ENCODE peak calls at places on chromosomes 12 and 14, in five cellular contexts. N, H, E, W and R are unnamed samples.

GRCh38 chr12:104603545-104603973 is 146.8 kb downstream of the CHST11 start:
- DNase-seq in E (no peak), N (peak; percentile 49), H (no peak), W (peak; percentile 47), R (no peak)

GRCh38 chr14:74275265-74275841 is 27.4 kb downstream of the ABCD4 start:
- DNase-seq in W (no peak), N (peak; percentile 30), E (no peak), H (no peak), R (no peak)

GRCh38 chr12:52873832-52874572 is 25.2 kb upstream of the KRT78 start:
- DNase-seq in E (peak; percentile 79), H (peak; percentile 48), W (peak; percentile 98), N (peak; percentile 91), R (no peak)

GRCh38 chr12:1705774-1706173 is 14.9 kb downstream of the ADIPOR2 start:
- DNase-seq in W (no peak), N (peak; percentile 14), E (no peak), H (no peak), R (no peak)

GRCh38 chr14:22390195-22390594 is 198.8 kb downstream of the DAD1 start:
- DNase-seq in N (peak; percentile 8), H (no peak), W (no peak), E (no peak), R (no peak)

GRCh38 chr14:92624764-92625163 is 111.2 kb downstream of the RIN3 start:
- DNase-seq in W (no peak), H (no peak), E (no peak), N (no peak), R (no peak)

GRCh38 chr14:22915886-22916521 is 2.9 kb downstream of the RBM23 start:
- DNase-seq in N (peak; percentile 81), W (no peak), H (peak; percentile 74), E (no peak), R (no peak)

GRCh38 chr12:56160160-56160763 is 2.1 kb downstream of the MYL6 start:
- DNase-seq in N (peak; percentile 29), H (no peak), E (peak; percentile 72), W (no peak), R (no peak)

GRCh38 chr12:47391566-47391965 is 311.8 kb upstream of the AMIGO2 start:
- DNase-seq in E (no peak), W (no peak), N (no peak), H (no peak), R (no peak)

GRCh38 chr12:1063852-1064251 is 72.8 kb downstream of the ERC1 start:
- DNase-seq in W (no peak), E (no peak), H (no peak), N (no peak), R (no peak)

GRCh38 chr12:124174406-124174805 is 120.5 kb upstream of the RFLNA start:
- DNase-seq in H (no peak), W (no peak), N (no peak), E (peak; percentile 46), R (no peak)

GRCh38 chr14:35594616-35595015 is 60.7 kb downstream of the INSM2 start:
- DNase-seq in W (no peak), E (peak; percentile 62), N (no peak), H (no peak), R (no peak)

GRCh38 chr14:65502676-65503124 is 90.2 kb downstream of the FUT8 start:
- DNase-seq in E (no peak), N (no peak), H (no peak), W (no peak), R (peak; percentile 62)

GRCh38 chr12:52210186-52210924 is 18.5 kb upstream of the KRT80 start:
- DNase-seq in E (no peak), H (no peak), N (peak; percentile 25), W (no peak), R (no peak)

GRCh38 chr12:14986449-14986848 is 13.6 kb downstream of the PDE6H start:
- DNase-seq in H (no peak), N (no peak), E (peak; percentile 40), W (no peak), R (no peak)

GRCh38 chr12:121238086-121238485 is 28.2 kb downstream of the P2RX4 start:
- DNase-seq in N (no peak), E (no peak), H (no peak), W (no peak), R (no peak)

GRCh38 chr12:84463756-84464495 is 448.7 kb downstream of the SLC6A15 start:
- DNase-seq in N (no peak), W (no peak), H (no peak), E (no peak), R (no peak)

GRCh38 chr12:121278450-121279375 is 17.8 kb downstream of the CAMKK2 start:
- DNase-seq in E (peak; percentile 94), H (no peak), N (no peak), W (no peak), R (no peak)

GRCh38 chr12:78392918-78393317 is 471.7 kb upstream of the SYT1 start:
- DNase-seq in W (no peak), N (no peak), E (peak; percentile 2), H (no peak), R (no peak)

GRCh38 chr12:79897617-79898016 is 37.3 kb downstream of the PPP1R12A start:
- DNase-seq in E (no peak), W (no peak), N (no peak), H (peak; percentile 14), R (no peak)

GRCh38 chr14:48398675-48399282 is 723.4 kb upstream of the MDGA2 start:
- DNase-seq in E (peak; percentile 19), N (peak; percentile 57), W (peak; percentile 3), H (peak; percentile 16), R (no peak)

GRCh38 chr12:122834921-122835692 is at the start of gene HIP1R:
- DNase-seq in E (peak; percentile 34), H (no peak), N (peak; percentile 63), W (peak; percentile 50), R (no peak)

GRCh38 chr14:64465208-64465821 is at the start of gene AKAP5:
- DNase-seq in W (peak; percentile 43), H (peak; percentile 46), E (peak; percentile 63), N (peak; percentile 74), R (no peak)

GRCh38 chr12:2402180-2402579 is 349.4 kb downstream of the CACNA1C start:
- DNase-seq in N (no peak), E (no peak), W (no peak), H (no peak), R (no peak)

GRCh38 chr12:130818381-130819247 is 20.4 kb downstream of the STX2 start:
- DNase-seq in N (peak; percentile 78), E (peak; percentile 36), H (no peak), W (peak; percentile 91), R (peak; percentile 28)

GRCh38 chr14:72253503-72253902 is 321.3 kb downstream of the RGS6 start:
- DNase-seq in E (no peak), H (no peak), N (no peak), W (no peak), R (no peak)

GRCh38 chr12:50059440-50060119 is 2.2 kb downstream of the ASIC1 start:
- DNase-seq in E (no peak), N (peak; percentile 98), H (no peak), W (no peak), R (no peak)

GRCh38 chr12:50058743-50059312 is 1.4 kb downstream of the ASIC1 start:
- DNase-seq in H (no peak), E (no peak), N (peak; percentile 44), W (no peak), R (no peak)

GRCh38 chr12:50056629-50056976 is 793 bp upstream of the ASIC1 start:
- DNase-seq in W (no peak), H (no peak), N (no peak), E (no peak), R (no peak)

GRCh38 chr12:50057000-50057841 is at the start of gene ASIC1:
- DNase-seq in W (peak; percentile 83), N (peak; percentile 81), H (no peak), E (peak; percentile 62), R (no peak)

GRCh38 chr12:50057896-50058670 is 687 bp downstream of the ASIC1 start:
- DNase-seq in H (no peak), E (no peak), W (no peak), N (peak; percentile 64), R (no peak)
- TF ChIP-seq MYC in H (no peak), E (no peak), W (no peak), N (no peak), R (no peak)

DNA sequence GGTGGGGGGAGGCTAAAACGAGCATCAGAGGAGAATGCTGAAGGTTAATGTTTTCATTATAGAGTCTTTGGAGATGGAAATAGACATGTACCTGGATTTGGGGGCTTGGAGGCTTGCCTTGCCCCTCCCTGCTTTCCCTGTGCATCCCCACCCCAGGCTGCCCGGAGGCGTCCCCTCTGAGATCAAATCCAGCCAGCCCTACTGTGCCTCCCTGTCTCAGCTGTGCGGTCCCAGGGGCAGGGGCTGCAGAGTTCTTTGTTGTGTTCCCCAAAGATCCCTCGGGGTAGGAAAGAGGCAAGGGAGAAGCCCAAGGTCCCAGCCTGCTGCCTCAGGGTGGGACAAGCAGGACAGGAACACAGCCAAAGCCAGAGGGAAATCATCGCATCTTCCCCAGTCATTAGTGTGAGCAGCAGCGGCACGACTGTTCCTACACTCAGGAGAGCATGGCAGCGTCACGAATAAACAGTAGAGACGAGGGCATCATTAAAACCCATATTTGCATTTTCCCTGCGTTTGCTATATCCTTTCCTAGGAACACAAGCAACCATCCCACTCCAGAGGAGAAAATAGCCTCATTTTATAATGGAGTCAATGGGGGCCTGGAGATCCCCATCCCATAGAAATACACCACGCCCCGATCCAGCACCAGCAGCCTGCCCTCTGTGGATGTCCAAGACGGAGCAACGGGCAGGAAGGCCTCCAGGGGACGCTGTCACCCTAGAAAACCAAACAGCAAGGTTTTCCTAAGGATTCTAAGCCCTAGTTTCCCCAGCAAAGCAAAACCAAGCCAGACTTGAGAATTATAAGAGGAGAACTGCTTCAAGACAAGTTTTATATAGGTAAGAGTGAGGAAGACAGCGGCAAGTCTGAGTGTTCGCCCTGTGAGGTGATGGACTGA is 32.4 kb downstream of the ANO2 start:
- DNase-seq in N (no peak), W (no peak), H (no peak), E (no peak), R (no peak)
- TF ChIP-seq MYC in N (no peak), W (no peak), H (no peak), E (no peak), R (no peak)

GRCh38 chr12:49358548-49359141 is 8.6 kb upstream of the SPATS2 start:
- DNase-seq in E (peak; percentile 82), H (peak; percentile 72), W (peak; percentile 80), N (peak; percentile 85), R (no peak)
- TF ChIP-seq MYC in E (no peak), H (no peak), W (no peak), N (peak; percentile 41), R (no peak)

GRCh38 chr12:6786416-6787094 is 2.8 kb upstream of the CD4 start:
- DNase-seq in H (no peak), E (no peak), N (no peak), W (no peak), R (no peak)

GRCh38 chr12:6784292-6784691 is 5.0 kb upstream of the CD4 start:
- DNase-seq in E (no peak), N (no peak), H (no peak), W (no peak), R (no peak)

GRCh38 chr12:6782119-6782518 is 7.2 kb upstream of the CD4 start:
- DNase-seq in H (no peak), W (no peak), N (no peak), E (no peak), R (no peak)

GRCh38 chr12:6782903-6783571 is 6.3 kb upstream of the CD4 start:
- DNase-seq in W (no peak), H (no peak), E (no peak), N (no peak), R (no peak)

DNA sequence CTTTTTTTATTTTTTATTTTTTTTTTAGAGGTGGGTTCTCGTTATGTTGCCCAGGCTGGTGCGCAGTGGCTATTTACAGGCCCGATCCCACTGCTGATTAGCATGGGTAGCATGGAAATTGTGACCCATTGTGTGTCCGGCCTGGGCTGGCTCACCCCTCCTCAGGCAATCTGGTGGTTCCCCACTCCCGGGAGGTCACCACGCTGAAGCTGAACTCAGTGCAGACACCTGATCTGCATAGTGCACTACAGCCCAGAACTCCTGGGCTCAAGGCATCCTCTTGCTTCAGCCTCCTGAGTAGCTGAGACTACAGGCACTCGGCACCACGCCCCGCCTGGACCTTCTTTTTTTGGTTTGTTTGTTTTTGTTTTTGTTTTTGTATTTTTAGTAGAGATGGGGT is 5.5 kb upstream of the CD4 start:
- DNase-seq in N (no peak), W (no peak), H (no peak), E (no peak), R (no peak)
- TF ChIP-seq MYC in N (no peak), W (no peak), H (no peak), E (no peak), R (no peak)